ENCODE peak calls at places on chromosomes 2 and 18, in six cellular contexts. B, Q, P, R, S and U are unnamed samples.

GRCh38 chr18:42649636-42650035 is 465.8 kb downstream of the RIT2 start:
- DNase-seq in B (no peak), Q (no peak), P (no peak), R (no peak), S (no peak), U (no peak)

GRCh38 chr2:42935692-42936631 is 143.6 kb upstream of the HAAO start:
- DNase-seq in B (no peak), Q (no peak), P (no peak), R (no peak), S (no peak), U (no peak)

GRCh38 chr2:43831438-43832294 is 7.0 kb downstream of the ABCG5 start:
- DNase-seq in B (peak; percentile 45), Q (no peak), P (no peak), R (no peak), S (no peak), U (no peak)

GRCh38 chr2:175097297-175097696 is 70.7 kb downstream of the ATF2 start:
- DNase-seq in B (no peak), Q (no peak), P (no peak), R (no peak), S (no peak), U (no peak)

GRCh38 chr2:226426292-226426736 is 373.3 kb downstream of the IRS1 start:
- DNase-seq in B (no peak), Q (no peak), P (no peak), R (no peak), S (no peak), U (peak; percentile 3)

GRCh38 chr2:129253461-129253812 is 726.0 kb upstream of the RAB6C start:
- DNase-seq in B (no peak), Q (peak; percentile 27), P (no peak), R (no peak), S (no peak), U (no peak)

GRCh38 chr18:10526211-10526949 is 553 bp downstream of the NAPG start:
- DNase-seq in B (peak; percentile 84), Q (peak; percentile 74), P (peak; percentile 82), R (no peak), S (peak; percentile 90), U (peak; percentile 55)

GRCh38 chr18:22846088-22846683 is 86.9 kb upstream of the RBBP8 start:
- DNase-seq in B (no peak), Q (no peak), P (no peak), R (no peak), S (no peak), U (no peak)

GRCh38 chr18:34976899-34977786 is 64.1 kb upstream of the MAPRE2 start:
- DNase-seq in B (peak; percentile 94), Q (peak; percentile 82), P (peak; percentile 63), R (no peak), S (peak; percentile 92), U (peak; percentile 37)

GRCh38 chr18:63306819-63307554 is 12.6 kb downstream of the BCL2 start:
- DNase-seq in B (no peak), Q (no peak), P (no peak), R (no peak), S (no peak), U (no peak)

GRCh38 chr18:63311481-63312409 is 7.8 kb downstream of the BCL2 start:
- DNase-seq in B (no peak), Q (no peak), P (no peak), R (peak; percentile 88), S (no peak), U (no peak)

GRCh38 chr18:63307555-63308200 is 11.9 kb downstream of the BCL2 start:
- DNase-seq in B (no peak), Q (no peak), P (no peak), R (no peak), S (no peak), U (no peak)

GRCh38 chr18:63306249-63306648 is 13.3 kb downstream of the BCL2 start:
- DNase-seq in B (no peak), Q (no peak), P (peak; percentile 46), R (no peak), S (no peak), U (no peak)

GRCh38 chr18:63309422-63309821 is 10.1 kb downstream of the BCL2 start:
- DNase-seq in B (no peak), Q (no peak), P (no peak), R (no peak), S (no peak), U (no peak)
- H3K4me1 ChIP-seq in B (peaks cover 7% of the 10 kb centered on the region), Q (peaks cover 78% of the 10 kb centered on the region), P (peaks cover 13% of the 10 kb centered on the region), R (peaks cover 41% of the 10 kb centered on the region), S (peaks cover 53% of the 10 kb centered on the region), U (no peaks in the 10 kb centered on the region)

DNA sequence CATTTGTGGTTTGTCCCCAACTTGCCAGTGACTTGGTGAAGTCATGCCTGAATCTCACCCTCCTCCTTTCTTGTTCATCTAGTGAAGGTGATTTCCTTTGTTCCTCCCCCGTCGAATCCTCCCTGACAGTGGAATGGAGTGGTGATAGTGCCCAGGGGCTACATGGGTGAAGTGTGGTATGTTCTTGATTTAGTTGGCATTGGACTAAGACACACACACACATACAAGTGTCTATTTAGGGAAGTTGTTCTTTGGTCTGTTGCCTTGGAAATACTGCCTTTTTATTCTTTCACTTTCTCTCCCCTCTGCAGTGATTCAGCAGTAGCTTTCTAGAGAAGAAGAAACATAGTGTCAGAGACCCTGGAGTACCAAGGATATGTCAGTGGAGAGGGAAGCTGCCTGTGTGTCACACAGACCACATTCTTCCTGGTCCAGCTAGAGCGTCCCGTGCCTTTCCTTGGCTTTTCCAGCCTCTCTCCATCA is 10.9 kb downstream of the INPP4A start:
- DNase-seq in B (no peak), Q (no peak), P (no peak), R (peak; percentile 68), S (no peak), U (no peak)
- H3K4me1 ChIP-seq in B (peaks cover 17% of the 10 kb centered on the region), Q (peaks cover 54% of the 10 kb centered on the region), P (no peaks in the 10 kb centered on the region), R (peaks cover 82% of the 10 kb centered on the region), S (no peaks in the 10 kb centered on the region), U (peaks cover 60% of the 10 kb centered on the region)

GRCh38 chr2:74886811-74887210 is 52.9 kb downstream of the HK2 start:
- DNase-seq in B (no peak), Q (no peak), P (no peak), R (no peak), S (no peak), U (no peak)

GRCh38 chr2:74889159-74889558 is 55.2 kb downstream of the HK2 start:
- DNase-seq in B (no peak), Q (no peak), P (no peak), R (no peak), S (no peak), U (no peak)

GRCh38 chr2:74886251-74886650 is 52.3 kb downstream of the HK2 start:
- DNase-seq in B (no peak), Q (no peak), P (no peak), R (no peak), S (no peak), U (no peak)

GRCh38 chr2:74887445-74887951 is 53.6 kb downstream of the HK2 start:
- DNase-seq in B (no peak), Q (no peak), P (no peak), R (no peak), S (no peak), U (no peak)

GRCh38 chr2:74887961-74888670 is 54.2 kb downstream of the HK2 start:
- DNase-seq in B (no peak), Q (no peak), P (no peak), R (no peak), S (no peak), U (no peak)
- H3K4me1 ChIP-seq in B (no peaks in the 10 kb centered on the region), Q (no peaks in the 10 kb centered on the region), P (no peaks in the 10 kb centered on the region), R (no peaks in the 10 kb centered on the region), S (no peaks in the 10 kb centered on the region), U (peaks cover 10% of the 10 kb centered on the region)

DNA sequence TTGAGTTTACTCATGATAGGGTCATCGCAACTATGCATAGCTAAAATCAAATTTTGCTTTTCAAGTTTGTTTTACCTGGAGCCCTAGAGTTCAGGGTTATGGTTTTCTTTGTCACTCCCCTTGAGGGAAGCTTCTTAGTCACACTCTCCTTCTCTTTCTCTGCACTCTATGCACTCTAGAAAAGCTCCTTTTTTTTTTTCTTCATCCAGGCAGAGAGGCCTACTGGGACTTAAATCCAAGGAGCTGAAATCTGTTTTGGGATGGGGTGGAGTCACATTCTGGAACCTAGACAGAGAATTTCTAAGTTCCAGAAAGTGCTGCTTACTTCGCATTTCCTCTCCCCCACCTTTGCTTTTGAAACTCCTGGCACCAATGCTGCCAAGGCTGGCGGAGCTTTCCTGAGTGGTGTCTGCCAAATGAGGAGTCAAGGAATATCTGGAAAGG is 19.1 kb upstream of the IL18R1 start:
- DNase-seq in B (no peak), Q (no peak), P (no peak), R (no peak), S (no peak), U (peak; percentile 24)
- H3K4me1 ChIP-seq in B (no peaks in the 10 kb centered on the region), Q (no peaks in the 10 kb centered on the region), P (no peaks in the 10 kb centered on the region), R (no peaks in the 10 kb centered on the region), S (no peaks in the 10 kb centered on the region), U (peaks cover 44% of the 10 kb centered on the region)

GRCh38 chr2:33312389-33312788 is 164.1 kb upstream of the RASGRP3 start:
- DNase-seq in B (no peak), Q (no peak), P (no peak), R (no peak), S (no peak), U (no peak)

GRCh38 chr2:33302348-33302747 is 174.1 kb upstream of the RASGRP3 start:
- DNase-seq in B (no peak), Q (no peak), P (no peak), R (no peak), S (no peak), U (no peak)

GRCh38 chr2:33304032-33304864 is 172.2 kb upstream of the RASGRP3 start:
- DNase-seq in B (no peak), Q (no peak), P (no peak), R (no peak), S (no peak), U (peak; percentile 54)

GRCh38 chr2:33313039-33313438 is 163.4 kb upstream of the RASGRP3 start:
- DNase-seq in B (no peak), Q (no peak), P (no peak), R (no peak), S (no peak), U (no peak)

DNA sequence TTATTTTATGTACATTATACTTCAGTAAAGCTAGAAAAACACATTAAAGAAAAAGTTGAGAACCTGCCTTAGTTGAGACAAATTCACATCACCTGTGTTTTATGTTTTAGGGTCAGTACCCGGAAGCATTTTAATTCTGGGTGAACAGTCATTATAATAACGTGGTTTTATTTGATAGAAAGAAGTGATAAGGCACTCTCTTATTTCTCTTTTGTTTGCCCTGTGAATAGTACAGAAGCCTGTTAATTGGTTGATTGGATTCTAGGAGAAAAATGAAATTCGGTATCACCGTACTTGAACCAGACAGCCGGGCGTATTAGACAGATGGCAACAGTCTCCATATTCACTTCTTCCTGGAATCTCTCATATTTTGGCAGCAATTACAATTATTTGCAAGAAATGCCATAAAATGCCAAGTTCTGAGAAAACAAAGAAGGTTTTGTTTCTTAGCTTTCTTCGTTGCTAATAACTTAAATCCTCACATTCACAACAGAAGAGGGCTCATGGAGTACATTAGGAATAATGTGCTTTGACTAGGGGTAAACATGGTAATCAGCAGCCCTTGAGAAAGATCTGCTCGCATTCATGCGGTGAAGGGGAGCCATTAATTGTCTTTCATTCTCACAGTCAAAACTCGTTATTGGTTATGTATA is 168.7 kb upstream of the RASGRP3 start:
- DNase-seq in B (no peak), Q (no peak), P (no peak), R (no peak), S (no peak), U (no peak)
- H3K4me1 ChIP-seq in B (peaks cover 11% of the 10 kb centered on the region), Q (no peaks in the 10 kb centered on the region), P (peaks cover 1% of the 10 kb centered on the region), R (no peaks in the 10 kb centered on the region), S (no peaks in the 10 kb centered on the region), U (peaks cover 18% of the 10 kb centered on the region)